ENCODE peak calls at places on chromosomes 6 and 20, in nine cellular contexts. I, S, C, E, Y, J, K, X and T are unnamed samples.

GRCh38 chr6:138719011-138719635 is 54.4 kb upstream of the CCDC28A start:
- DNase-seq in C (no peak), K (peak; percentile 9), S (peak; percentile 47), E (no peak), J (peak; percentile 19), Y (no peak), I (no peak), X (no peak), T (no peak)

GRCh38 chr6:113881473-113881980 is 24.4 kb downstream of the MARCKS start:
- DNase-seq in Y (no peak), E (no peak), X (no peak), K (no peak), I (no peak), J (no peak), S (no peak), C (no peak), T (no peak)

GRCh38 chr6:93047033-93047432 is 372.3 kb downstream of the EPHA7 start:
- DNase-seq in S (no peak), I (no peak), X (no peak), E (no peak), Y (no peak), K (no peak), C (no peak), J (no peak), T (peak; percentile 69)

GRCh38 chr6:14066782-14067406 is 50.7 kb upstream of the CD83 start:
- DNase-seq in I (no peak), S (peak; percentile 65), K (no peak), Y (peak; percentile 19), E (peak; percentile 68), C (peak; percentile 75), X (no peak), J (peak; percentile 40), T (peak; percentile 63)

GRCh38 chr6:43604174-43604573 is 24.9 kb downstream of the GTPBP2 start:
- DNase-seq in E (no peak), I (no peak), S (peak; percentile 84), Y (no peak), C (peak; percentile 38), J (no peak), X (no peak), K (no peak), T (no peak)

GRCh38 chr20:62496525-62497218 is 20.9 kb upstream of the GATA5 start:
- DNase-seq in I (no peak), J (no peak), X (no peak), C (peak; percentile 60), E (no peak), S (no peak), K (peak; percentile 67), Y (no peak), T (peak; percentile 89)

GRCh38 chr6:14858808-14859207 is 387.1 kb upstream of the JARID2 start:
- DNase-seq in X (no peak), C (no peak), E (no peak), J (no peak), I (no peak), S (no peak), K (no peak), Y (no peak), T (no peak)

GRCh38 chr6:36605560-36606391 is 11.6 kb downstream of the SRSF3 start:
- DNase-seq in X (no peak), Y (no peak), I (no peak), S (no peak), K (no peak), E (no peak), C (no peak), J (no peak), T (no peak)

GRCh38 chr6:119170427-119171407 is 92.3 kb upstream of the FAM184A start:
- DNase-seq in X (no peak), J (no peak), C (no peak), E (peak; percentile 34), I (no peak), Y (no peak), S (peak; percentile 52), K (no peak), T (no peak)

GRCh38 chr20:36645998-36646397 is at the start of gene SLA2:
- DNase-seq in I (no peak), C (no peak), J (no peak), X (peak; percentile 43), Y (no peak), E (no peak), S (no peak), K (peak; percentile 40), T (no peak)

GRCh38 chr6:163533443-163533842 is 118.9 kb downstream of the QKI start:
- DNase-seq in J (no peak), Y (no peak), C (peak; percentile 66), S (peak; percentile 93), K (peak; percentile 72), X (no peak), E (no peak), I (no peak), T (no peak)

GRCh38 chr6:110933913-110934312 is 24.6 kb upstream of the GTF3C6 start:
- DNase-seq in K (no peak), C (no peak), I (no peak), J (no peak), E (no peak), X (no peak), S (no peak), Y (no peak), T (no peak)
- H3K27ac ChIP-seq in K (no peak overlapping the region), C (no peak overlapping the region), I (no peak overlapping the region), J (no peak overlapping the region), E (no peak overlapping the region), X (no peak overlapping the region), S (no peak overlapping the region), Y (no peak overlapping the region), T (no peak overlapping the region)

GRCh38 chr20:51760905-51761544 is 7.2 kb downstream of the ATP9A start:
- DNase-seq in J (no peak), Y (no peak), I (no peak), S (peak; percentile 90), X (no peak), C (no peak), E (no peak), K (no peak), T (peak; percentile 58)
- H3K27ac ChIP-seq in J (no peak overlapping the region), Y (no peak overlapping the region), I (peak overlapping the region; percentile 68), S (peak overlapping the region; percentile 48), X (peak overlapping the region; percentile 72), C (no peak overlapping the region), E (peak overlapping the region; percentile 51), K (no peak overlapping the region), T (no peak overlapping the region)

DNA sequence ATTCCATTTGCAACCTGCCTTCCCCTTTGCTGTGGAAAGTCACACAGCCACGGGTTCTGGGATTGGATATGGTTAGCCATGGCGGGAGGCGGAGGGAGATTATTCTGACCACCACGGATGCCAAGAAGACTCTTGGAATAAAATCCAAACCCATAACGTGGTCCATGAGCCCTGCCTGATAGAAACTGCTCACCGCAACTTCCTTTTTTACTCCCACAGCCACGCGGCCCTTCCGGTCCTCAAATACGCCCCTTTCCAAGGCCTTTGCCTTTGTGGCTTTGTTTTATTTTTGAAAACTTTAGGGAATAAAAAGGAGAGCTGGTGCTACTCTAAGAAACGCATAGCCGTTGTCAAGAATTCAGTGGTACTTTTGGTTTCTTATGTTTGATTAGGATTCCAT is 602.5 kb upstream of the CDH4 start:
- DNase-seq in S (no peak), E (no peak), I (no peak), Y (no peak), J (no peak), C (no peak), K (no peak), X (no peak), T (no peak)
- H3K27ac ChIP-seq in S (no peak overlapping the region), E (no peak overlapping the region), I (no peak overlapping the region), Y (no peak overlapping the region), J (no peak overlapping the region), C (no peak overlapping the region), K (no peak overlapping the region), X (no peak overlapping the region), T (no peak overlapping the region)

DNA sequence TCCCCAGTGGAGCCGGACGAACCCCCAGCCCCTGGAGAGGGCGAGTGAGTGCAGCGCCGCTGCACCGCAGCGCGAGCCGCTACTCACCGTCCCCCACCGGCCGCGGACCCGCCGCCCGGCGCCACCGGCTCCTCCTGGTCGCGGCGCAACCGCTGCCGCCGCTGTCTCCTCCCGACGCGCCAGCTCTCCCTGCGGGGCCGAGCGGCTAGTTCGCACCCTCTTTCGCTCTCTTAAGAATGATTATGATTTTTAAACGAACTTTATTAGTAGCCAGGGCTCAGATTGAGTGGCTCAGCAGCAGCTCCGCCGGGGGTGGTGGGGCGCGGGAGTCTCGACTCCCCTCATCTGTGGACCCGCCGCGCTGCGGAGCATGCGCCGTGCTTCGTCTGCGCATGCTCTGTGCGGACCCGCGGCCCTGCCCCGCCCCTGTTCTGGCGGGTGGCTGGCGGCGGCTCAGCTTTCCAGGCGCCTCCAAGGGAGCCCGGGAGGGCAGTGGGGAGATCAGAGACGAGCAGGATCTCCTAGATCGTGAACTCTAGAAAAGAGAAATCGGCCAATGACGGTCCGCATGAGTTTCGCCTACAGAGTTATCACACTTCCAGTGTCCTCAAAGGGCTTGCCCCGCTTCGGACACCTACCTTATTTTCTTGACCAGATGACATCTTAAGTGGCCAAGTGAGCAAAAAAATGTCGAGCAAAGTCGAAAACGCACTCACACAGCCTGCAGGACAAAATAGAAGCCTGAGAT is at the start of gene RAB23:
- DNase-seq in S (peak; percentile 54), J (peak; percentile 72), X (peak; percentile 84), Y (peak; percentile 83), K (peak; percentile 80), C (peak; percentile 90), I (peak; percentile 86), E (peak; percentile 60), T (peak; percentile 96)
- H3K27ac ChIP-seq in S (peak within 1 kb of the TSS; percentile 89), J (peak within 1 kb of the TSS; percentile 94), X (peak within 1 kb of the TSS; percentile 91), Y (peak within 1 kb of the TSS; percentile 90), K (peak within 1 kb of the TSS; percentile 69), C (peak within 1 kb of the TSS; percentile 95), I (peak within 1 kb of the TSS; percentile 70), E (peak within 1 kb of the TSS; percentile 94), T (peak within 1 kb of the TSS; percentile 40)

GRCh38 chr20:33689973-33690372 is 3.8 kb upstream of the E2F1 start:
- DNase-seq in I (peak; percentile 15), X (no peak), J (no peak), K (peak; percentile 61), S (peak; percentile 47), Y (no peak), C (no peak), E (no peak), T (no peak)

GRCh38 chr20:33694666-33695065 is 8.5 kb upstream of the E2F1 start:
- DNase-seq in X (no peak), I (no peak), J (no peak), Y (no peak), C (no peak), S (no peak), K (no peak), E (no peak), T (no peak)

GRCh38 chr20:33696448-33696847 is 10.3 kb upstream of the E2F1 start:
- DNase-seq in X (no peak), C (no peak), Y (no peak), J (no peak), S (no peak), I (no peak), E (no peak), K (no peak), T (no peak)

GRCh38 chr20:33693741-33694645 is 7.8 kb upstream of the E2F1 start:
- DNase-seq in I (peak; percentile 50), S (no peak), X (no peak), J (no peak), E (no peak), K (no peak), C (no peak), Y (no peak), T (no peak)

GRCh38 chr20:33693274-33693673 is 7.1 kb upstream of the E2F1 start:
- DNase-seq in Y (no peak), J (no peak), K (no peak), E (no peak), I (no peak), S (no peak), C (no peak), X (no peak), T (no peak)
- H3K27ac ChIP-seq in Y (no peak overlapping the region), J (peak overlapping the region; percentile 83), K (no peak overlapping the region), E (no peak overlapping the region), I (peak overlapping the region; percentile 91), S (no peak overlapping the region), C (no peak overlapping the region), X (no peak overlapping the region), T (peak overlapping the region; percentile 92)